ENCODE peak calls at places on chromosomes 2 and 18, in ten cellular contexts. Z is sigmoid colon, I is Panc1, L is upper lobe of right lung, H is astrocyte, W is MM.1S, K is right atrium auricular region, T is cardiac muscle cell, O is ascending aorta, N is body of pancreas. U is an unnamed sample. For H3K4me1, the result is how much of the 10 kb centered on the place peaks cover.

GRCh38 chr18:13139885-13140450 is 78.6 kb upstream of the LDLRAD4 start:
- DNase-seq in H (no peak), K (no peak), T (no peak), I (no peak), W (no peak), Z (no peak), L (no peak), O (no peak), N (no peak), U (no peak)

GRCh38 chr2:148282201-148282600 is 261.3 kb downstream of the MBD5 start:
- DNase-seq in T (no peak), N (no peak), L (no peak), K (no peak), Z (no peak), W (no peak), O (no peak), I (no peak), H (peak), U (no peak)

GRCh38 chr2:157058161-157058560 is 199.3 kb upstream of the GALNT5 start:
- DNase-seq in K (no peak), O (no peak), H (no peak), N (no peak), W (no peak), T (no peak), Z (no peak), I (no peak), L (no peak), U (no peak)

GRCh38 chr2:234682492-234683228 is 185.8 kb upstream of the ARL4C start:
- DNase-seq in T (no peak), L (no peak), O (no peak), W (no peak), H (peak), I (no peak), Z (no peak), N (no peak), K (peak), U (no peak)

GRCh38 chr18:58350526-58350925 is 278.4 kb downstream of the ALPK2 start:
- DNase-seq in Z (no peak), N (no peak), I (no peak), T (no peak), W (no peak), K (no peak), L (no peak), O (no peak), H (no peak), U (no peak)

GRCh38 chr2:238527565-238527964 is 100.8 kb downstream of the ASB1 start:
- DNase-seq in L (no peak), N (no peak), Z (no peak), O (no peak), I (no peak), H (peak), T (no peak), W (no peak), K (no peak), U (no peak)

GRCh38 chr18:4172491-4172890 is 282.6 kb downstream of the DLGAP1 start:
- DNase-seq in L (no peak), N (no peak), H (no peak), Z (no peak), W (no peak), I (no peak), K (no peak), T (no peak), O (no peak), U (no peak)

GRCh38 chr2:120910956-120911951 is 175.6 kb downstream of the GLI2 start:
- DNase-seq in N (no peak), O (no peak), K (no peak), W (no peak), L (no peak), T (no peak), Z (no peak), I (no peak), H (no peak), U (no peak)

GRCh38 chr18:11955299-11956029 is 25.8 kb upstream of the IMPA2 start:
- DNase-seq in T (no peak), W (no peak), O (no peak), H (peak), N (peak), L (peak), I (no peak), Z (peak), K (no peak), U (no peak)

GRCh38 chr2:179932786-179933185 is 71.4 kb upstream of the ZNF385B start:
- DNase-seq in L (peak), O (no peak), N (peak), T (peak), H (peak), K (no peak), I (no peak), W (no peak), Z (no peak), U (no peak)

GRCh38 chr2:160647967-160648685 is 154.5 kb upstream of the RBMS1 start:
- DNase-seq in O (no peak), N (no peak), K (no peak), H (no peak), T (no peak), I (no peak), W (no peak), Z (no peak), L (peak), U (no peak)

GRCh38 chr2:200369886-200370285 is 63.4 kb downstream of the SPATS2L start:
- DNase-seq in Z (no peak), W (no peak), N (no peak), L (peak), H (no peak), O (no peak), T (no peak), K (no peak), I (no peak), U (no peak)
- H3K4me1 ChIP-seq in Z (under half), W (under half), N (under half), L (under half), H (under half), O (under half), T (under half), K (under half), I (half or more), U (under half)

GRCh38 chr2:5453648-5454390 is 238.4 kb upstream of the SOX11 start:
- DNase-seq in K (no peak), W (no peak), T (peak), H (peak), Z (no peak), I (peak), N (no peak), L (no peak), O (no peak), U (no peak)
- H3K4me1 ChIP-seq in K (under half), W (under half), T (under half), H (under half), Z (under half), I (under half), N (under half), L (under half), O (under half), U (under half)

GRCh38 chr2:172999641-173000387 is 75.8 kb upstream of the MAP3K20 start:
- DNase-seq in O (no peak), N (no peak), L (no peak), K (no peak), H (no peak), Z (no peak), W (no peak), T (peak), I (no peak), U (peak)
- H3K4me1 ChIP-seq in O (under half), N (under half), L (under half), K (under half), H (under half), Z (under half), W (under half), T (under half), I (under half), U (under half)

GRCh38 chr18:55243852-55244251 is 284.6 kb upstream of the CCDC68 start:
- DNase-seq in T (no peak), Z (no peak), O (peak), I (no peak), L (no peak), K (no peak), H (peak), W (no peak), N (no peak), U (no peak)
- H3K4me1 ChIP-seq in T (under half), Z (under half), O (under half), I (under half), L (under half), K (under half), H (under half), W (under half), N (under half), U (under half)

GRCh38 chr2:55961318-55961911 is 37.8 kb upstream of the EFEMP1 start:
- DNase-seq in N (peak), Z (no peak), O (no peak), T (peak), W (peak), L (no peak), I (peak), H (peak), K (no peak), U (peak)
- H3K4me1 ChIP-seq in N (under half), Z (under half), O (under half), T (under half), W (under half), L (under half), I (under half), H (under half), K (under half), U (under half)

GRCh38 chr2:240210198-240210965 is 69.9 kb upstream of the OTOS start:
- DNase-seq in Z (peak), T (no peak), H (no peak), L (peak), I (no peak), O (peak), N (no peak), K (no peak), W (no peak), U (no peak)
- H3K4me1 ChIP-seq in Z (under half), T (under half), H (under half), L (under half), I (under half), O (under half), N (under half), K (under half), W (under half), U (under half)